ENCODE peak calls at places on chromosomes 11 and 22, in four cellular contexts. O, H, V and D are unnamed samples.

GRCh38 chr11:83162377-83162776 is 5.4 kb downstream of the PCF11 start:
- DNase-seq in O (no peak), H (no peak), V (no peak), D (no peak)

GRCh38 chr11:58787903-58788302 is 56.2 kb upstream of the GLYAT start:
- DNase-seq in O (no peak), H (no peak), V (no peak), D (no peak)

GRCh38 chr22:21573750-21574494 is 6.4 kb downstream of the UBE2L3 start:
- DNase-seq in O (no peak), H (no peak), V (no peak), D (no peak)

GRCh38 chr11:104658177-104658576 is 240.1 kb downstream of the CASP12 start:
- DNase-seq in O (no peak), H (no peak), V (no peak), D (no peak)

GRCh38 chr22:24938741-24939341 is 7.7 kb downstream of the LHFPL7 start:
- DNase-seq in O (peak; percentile 49), H (peak; percentile 40), V (peak; percentile 33), D (peak; percentile 58)

GRCh38 chr11:3802016-3802790 is 4.8 kb upstream of the NUP98 start:
- DNase-seq in O (no peak), H (no peak), V (no peak), D (no peak)

GRCh38 chr11:64758330-64759079 is 1.3 kb downstream of the PYGM start:
- DNase-seq in O (no peak), H (no peak), V (no peak), D (no peak)

GRCh38 chr22:31085928-31086327 is 4.8 kb downstream of the SMTN start:
- DNase-seq in O (no peak), H (no peak), V (no peak), D (no peak)

GRCh38 chr11:103294516-103294915 is 185.3 kb downstream of the DYNC2H1 start:
- DNase-seq in O (no peak), H (no peak), V (no peak), D (no peak)

GRCh38 chr11:35579557-35580396 is 38.5 kb upstream of the FJX1 start:
- DNase-seq in O (peak; percentile 62), H (peak; percentile 69), V (peak; percentile 11), D (no peak)

GRCh38 chr22:47094861-47095330 is 332.4 kb downstream of the TBC1D22A start:
- DNase-seq in O (no peak), H (no peak), V (no peak), D (no peak)

GRCh38 chr11:126307706-126308105 is 3.8 kb downstream of the DCPS start:
- DNase-seq in O (peak; percentile 35), H (no peak), V (peak; percentile 39), D (peak; percentile 59)

GRCh38 chr11:65516135-65516968 is 8.5 kb upstream of the SCYL1 start:
- DNase-seq in O (no peak), H (no peak), V (no peak), D (no peak)

GRCh38 chr11:2525166-2525861 is 80.5 kb downstream of the KCNQ1 start:
- DNase-seq in O (no peak), H (no peak), V (no peak), D (no peak)

GRCh38 chr22:50247748-50248147 is 2.9 kb upstream of the TUBGCP6 start:
- DNase-seq in O (no peak), H (no peak), V (no peak), D (no peak)

GRCh38 chr11:2934611-2935239 is 5.5 kb upstream of the PHLDA2 start:
- DNase-seq in O (no peak), H (no peak), V (no peak), D (no peak)

GRCh38 chr11:2261436-2262230 is 8.8 kb downstream of the ASCL2 start:
- DNase-seq in O (no peak), H (no peak), V (no peak), D (no peak)

GRCh38 chr11:120494595-120494994 is 17.0 kb upstream of the GRIK4 start:
- DNase-seq in O (no peak), H (no peak), V (no peak), D (no peak)

GRCh38 chr11:77644887-77645286 is 7.3 kb upstream of the CLNS1A start:
- DNase-seq in O (no peak), H (no peak), V (no peak), D (no peak)

GRCh38 chr22:40401981-40402406 is 31.6 kb downstream of the SGSM3 start:
- DNase-seq in O (no peak), H (no peak), V (no peak), D (no peak)

GRCh38 chr11:12963789-12964536 is 45.2 kb upstream of the RASSF10 start:
- DNase-seq in O (peak; percentile 60), H (peak; percentile 91), V (peak; percentile 89), D (peak; percentile 92)
- TF ChIP-seq RNF2 in O (no peak), H (no peak), V (no peak), D (no peak)

DNA sequence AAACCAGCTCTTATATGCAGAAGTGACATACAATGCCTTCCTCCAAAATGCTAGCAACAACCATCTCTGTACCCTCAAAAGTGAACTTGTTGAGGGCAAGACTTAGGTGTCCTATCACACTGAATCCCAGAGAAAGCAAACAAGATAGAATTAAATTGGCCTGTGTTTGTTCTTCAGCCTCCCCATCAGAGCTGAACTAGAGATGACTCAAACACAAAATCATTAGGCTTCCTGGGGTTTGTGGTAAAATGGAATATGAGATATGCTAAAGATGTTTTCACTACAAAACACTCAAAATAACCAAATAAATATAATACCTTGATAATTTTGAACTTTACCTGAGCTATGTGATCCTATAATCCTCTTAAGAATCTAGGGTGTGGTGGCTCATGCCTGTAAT is 31.6 kb downstream of the ZNF214 start:
- DNase-seq in O (no peak), H (no peak), V (no peak), D (no peak)
- TF ChIP-seq RNF2 in O (no peak), H (no peak), V (no peak), D (no peak)

GRCh38 chr11:25562417-25562816 is 769.5 kb upstream of the ANO3 start:
- DNase-seq in O (no peak), H (no peak), V (no peak), D (no peak)

GRCh38 chr11:25566298-25567200 is 765.4 kb upstream of the ANO3 start:
- DNase-seq in O (no peak), H (no peak), V (no peak), D (no peak)
- TF ChIP-seq RNF2 in O (no peak), H (no peak), V (no peak), D (no peak)

GRCh38 chr22:17778412-17778976 is 4.2 kb upstream of the BID start:
- DNase-seq in O (no peak), H (no peak), V (no peak), D (no peak)
- TF ChIP-seq RNF2 in O (no peak), H (no peak), V (no peak), D (no peak)

GRCh38 chr11:14234446-14234845 is 124.5 kb downstream of the RRAS2 start:
- DNase-seq in O (no peak), H (no peak), V (no peak), D (no peak)
- TF ChIP-seq RNF2 in O (no peak), H (no peak), V (no peak), D (no peak)